ENCODE peak calls at places on chromosome 6, in ten cellular contexts. One of them, this sample, is unnamed. For H3K4me1, the result is how much of the 10 kb centered on the place peaks cover.

GRCh38 chr6:44500074-44500473 is 112.6 kb downstream of the CDC5L start:
- DNase-seq in tibial artery: no peak
- DNase-seq in ovary: no peak
- DNase-seq in CD8-positive, alpha-beta T cell: no peak
- DNase-seq in endodermal cell: no peak
- DNase-seq in H9: peak
- DNase-seq in GM23338: no peak
- DNase-seq in upper lobe of right lung: no peak
- DNase-seq in thoracic aorta: no peak
- DNase-seq in body of pancreas: no peak
- DNase-seq in this sample: no peak

GRCh38 chr6:85547719-85548118 is 45.9 kb downstream of the SNX14 start:
- DNase-seq in GM23338: no peak
- DNase-seq in upper lobe of right lung: no peak
- DNase-seq in ovary: no peak
- DNase-seq in tibial artery: no peak
- DNase-seq in body of pancreas: no peak
- DNase-seq in CD8-positive, alpha-beta T cell: no peak
- DNase-seq in endodermal cell: no peak
- DNase-seq in H9: no peak
- DNase-seq in thoracic aorta: no peak
- DNase-seq in this sample: no peak

GRCh38 chr6:92589970-92590369 is 829.4 kb downstream of the EPHA7 start:
- DNase-seq in H9: no peak
- DNase-seq in GM23338: no peak
- DNase-seq in tibial artery: no peak
- DNase-seq in endodermal cell: no peak
- DNase-seq in body of pancreas: no peak
- DNase-seq in upper lobe of right lung: no peak
- DNase-seq in ovary: no peak
- DNase-seq in CD8-positive, alpha-beta T cell: no peak
- DNase-seq in thoracic aorta: no peak
- DNase-seq in this sample: no peak

GRCh38 chr6:117960906-117961700 is 54.0 kb downstream of the SLC35F1 start:
- DNase-seq in thoracic aorta: no peak
- DNase-seq in GM23338: no peak
- DNase-seq in endodermal cell: no peak
- DNase-seq in CD8-positive, alpha-beta T cell: no peak
- DNase-seq in tibial artery: no peak
- DNase-seq in ovary: no peak
- DNase-seq in body of pancreas: no peak
- DNase-seq in H9: no peak
- DNase-seq in upper lobe of right lung: no peak
- DNase-seq in this sample: peak

GRCh38 chr6:110207652-110208051 is 27.4 kb downstream of the CDC40 start:
- DNase-seq in tibial artery: no peak
- DNase-seq in body of pancreas: no peak
- DNase-seq in GM23338: no peak
- DNase-seq in H9: no peak
- DNase-seq in endodermal cell: no peak
- DNase-seq in upper lobe of right lung: no peak
- DNase-seq in CD8-positive, alpha-beta T cell: no peak
- DNase-seq in ovary: no peak
- DNase-seq in thoracic aorta: no peak
- DNase-seq in this sample: no peak

GRCh38 chr6:101391772-101392560 is 1.5 kb upstream of the GRIK2 start:
- DNase-seq in GM23338: peak
- DNase-seq in CD8-positive, alpha-beta T cell: no peak
- DNase-seq in thoracic aorta: no peak
- DNase-seq in body of pancreas: no peak
- DNase-seq in upper lobe of right lung: no peak
- DNase-seq in tibial artery: no peak
- DNase-seq in ovary: no peak
- DNase-seq in endodermal cell: peak
- DNase-seq in H9: peak
- DNase-seq in this sample: no peak

GRCh38 chr6:170074435-170074834 is 216.4 kb downstream of the DLL1 start:
- DNase-seq in upper lobe of right lung: no peak
- DNase-seq in endodermal cell: peak
- DNase-seq in body of pancreas: peak
- DNase-seq in ovary: peak
- DNase-seq in CD8-positive, alpha-beta T cell: peak
- DNase-seq in thoracic aorta: no peak
- DNase-seq in H9: no peak
- DNase-seq in tibial artery: peak
- DNase-seq in GM23338: no peak
- DNase-seq in this sample: no peak

GRCh38 chr6:35049885-35050284 is 91.3 kb downstream of the TCP11 start:
- DNase-seq in GM23338: no peak
- DNase-seq in endodermal cell: no peak
- DNase-seq in H9: no peak
- DNase-seq in thoracic aorta: no peak
- DNase-seq in upper lobe of right lung: no peak
- DNase-seq in ovary: no peak
- DNase-seq in CD8-positive, alpha-beta T cell: no peak
- DNase-seq in tibial artery: peak
- DNase-seq in body of pancreas: no peak
- DNase-seq in this sample: no peak

GRCh38 chr6:156413156-156413555 is 364.0 kb upstream of the ARID1B start:
- DNase-seq in CD8-positive, alpha-beta T cell: no peak
- DNase-seq in thoracic aorta: no peak
- DNase-seq in tibial artery: no peak
- DNase-seq in GM23338: no peak
- DNase-seq in H9: no peak
- DNase-seq in ovary: no peak
- DNase-seq in upper lobe of right lung: no peak
- DNase-seq in body of pancreas: no peak
- DNase-seq in endodermal cell: no peak
- DNase-seq in this sample: no peak

GRCh38 chr6:27631614-27631925 is 158.7 kb upstream of the ZNF184 start:
- DNase-seq in body of pancreas: no peak
- DNase-seq in tibial artery: no peak
- DNase-seq in GM23338: no peak
- DNase-seq in endodermal cell: no peak
- DNase-seq in CD8-positive, alpha-beta T cell: no peak
- DNase-seq in upper lobe of right lung: no peak
- DNase-seq in thoracic aorta: no peak
- DNase-seq in ovary: no peak
- DNase-seq in H9: no peak
- DNase-seq in this sample: no peak

GRCh38 chr6:119145111-119145510 is 66.6 kb upstream of the FAM184A start:
- DNase-seq in body of pancreas: no peak
- DNase-seq in ovary: no peak
- DNase-seq in GM23338: no peak
- DNase-seq in CD8-positive, alpha-beta T cell: no peak
- DNase-seq in tibial artery: no peak
- DNase-seq in endodermal cell: no peak
- DNase-seq in H9: no peak
- DNase-seq in thoracic aorta: no peak
- DNase-seq in upper lobe of right lung: no peak
- DNase-seq in this sample: no peak

GRCh38 chr6:117483645-117484016 is 1.2 kb downstream of the DCBLD1 start:
- DNase-seq in tibial artery: no peak
- DNase-seq in upper lobe of right lung: no peak
- DNase-seq in ovary: no peak
- DNase-seq in H9: no peak
- DNase-seq in CD8-positive, alpha-beta T cell: no peak
- DNase-seq in endodermal cell: no peak
- DNase-seq in body of pancreas: no peak
- DNase-seq in GM23338: peak
- DNase-seq in thoracic aorta: no peak
- DNase-seq in this sample: no peak

GRCh38 chr6:89640804-89641203 is 2.3 kb upstream of the LYRM2 start:
- DNase-seq in CD8-positive, alpha-beta T cell: no peak
- DNase-seq in endodermal cell: no peak
- DNase-seq in H9: no peak
- DNase-seq in tibial artery: no peak
- DNase-seq in ovary: no peak
- DNase-seq in body of pancreas: no peak
- DNase-seq in thoracic aorta: no peak
- DNase-seq in GM23338: peak
- DNase-seq in upper lobe of right lung: no peak
- DNase-seq in this sample: peak

GRCh38 chr6:161429921-161430490 is 156.1 kb upstream of the AGPAT4 start:
- DNase-seq in GM23338: no peak
- DNase-seq in body of pancreas: no peak
- DNase-seq in ovary: no peak
- DNase-seq in endodermal cell: no peak
- DNase-seq in upper lobe of right lung: no peak
- DNase-seq in tibial artery: no peak
- DNase-seq in H9: no peak
- DNase-seq in thoracic aorta: no peak
- DNase-seq in CD8-positive, alpha-beta T cell: no peak
- DNase-seq in this sample: no peak

GRCh38 chr6:28651161-28651560 is 125.5 kb downstream of the GPX5 start:
- DNase-seq in tibial artery: no peak
- DNase-seq in body of pancreas: no peak
- DNase-seq in H9: no peak
- DNase-seq in ovary: no peak
- DNase-seq in CD8-positive, alpha-beta T cell: no peak
- DNase-seq in endodermal cell: no peak
- DNase-seq in upper lobe of right lung: no peak
- DNase-seq in GM23338: no peak
- DNase-seq in thoracic aorta: no peak
- DNase-seq in this sample: no peak

GRCh38 chr6:348860-349396 is 42.6 kb upstream of the IRF4 start:
- DNase-seq in thoracic aorta: no peak
- DNase-seq in ovary: no peak
- DNase-seq in CD8-positive, alpha-beta T cell: no peak
- DNase-seq in body of pancreas: no peak
- DNase-seq in endodermal cell: no peak
- DNase-seq in upper lobe of right lung: peak
- DNase-seq in GM23338: no peak
- DNase-seq in H9: no peak
- DNase-seq in tibial artery: peak
- DNase-seq in this sample: no peak

GRCh38 chr6:158808442-158808833 is 10.7 kb downstream of the EZR start:
- DNase-seq in tibial artery: no peak
- DNase-seq in body of pancreas: no peak
- DNase-seq in endodermal cell: peak
- DNase-seq in CD8-positive, alpha-beta T cell: no peak
- DNase-seq in ovary: no peak
- DNase-seq in upper lobe of right lung: no peak
- DNase-seq in H9: no peak
- DNase-seq in GM23338: no peak
- DNase-seq in thoracic aorta: no peak
- DNase-seq in this sample: no peak

GRCh38 chr6:32854376-32855178 is 585 bp downstream of the PSMB9 start:
- DNase-seq in H9: no peak
- DNase-seq in body of pancreas: peak
- DNase-seq in upper lobe of right lung: no peak
- DNase-seq in GM23338: peak
- DNase-seq in endodermal cell: no peak
- DNase-seq in CD8-positive, alpha-beta T cell: no peak
- DNase-seq in tibial artery: peak
- DNase-seq in thoracic aorta: no peak
- DNase-seq in ovary: peak
- DNase-seq in this sample: no peak

DNA sequence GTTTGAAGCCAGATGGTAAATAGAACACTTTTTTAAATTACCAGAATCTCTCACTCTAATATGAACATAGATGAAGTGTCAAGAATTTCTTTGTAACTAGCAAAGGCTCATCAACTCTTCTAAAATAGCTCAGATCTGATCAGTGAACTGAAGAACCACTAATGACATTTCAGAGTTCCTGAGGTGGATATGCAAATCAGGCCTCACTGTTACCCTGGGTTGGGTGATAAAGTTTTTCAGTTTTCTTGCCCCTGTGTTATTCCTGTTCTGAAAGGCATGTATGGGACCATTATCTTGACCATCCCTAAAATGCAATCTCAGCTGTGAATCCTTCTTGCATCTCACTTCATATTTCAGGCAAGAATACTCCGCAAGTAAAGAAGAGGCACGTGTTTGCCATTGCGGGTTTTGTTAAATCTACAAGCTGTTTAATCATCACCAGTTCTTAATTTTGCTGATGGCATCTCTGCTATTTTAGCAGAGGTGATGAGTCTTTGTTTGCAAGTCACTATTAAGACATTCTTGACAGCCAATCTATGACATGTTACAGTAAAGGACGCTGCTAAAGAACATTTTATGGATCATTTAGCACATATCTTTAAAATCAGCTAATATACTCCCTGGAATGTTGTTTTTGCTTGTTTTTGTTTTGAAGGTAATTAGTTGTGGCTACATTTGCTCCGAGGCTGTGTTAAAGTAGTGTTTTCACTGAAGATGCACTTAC is 47.9 kb downstream of the KHDC1L start:
- DNase-seq in endodermal cell: no peak
- DNase-seq in body of pancreas: no peak
- DNase-seq in CD8-positive, alpha-beta T cell: no peak
- DNase-seq in H9: no peak
- DNase-seq in thoracic aorta: no peak
- DNase-seq in ovary: no peak
- DNase-seq in GM23338: no peak
- DNase-seq in upper lobe of right lung: no peak
- DNase-seq in tibial artery: no peak
- DNase-seq in this sample: no peak
- H3K4me1 ChIP-seq in endodermal cell: under half
- H3K4me1 ChIP-seq in body of pancreas: under half
- H3K4me1 ChIP-seq in CD8-positive, alpha-beta T cell: under half
- H3K4me1 ChIP-seq in H9: under half
- H3K4me1 ChIP-seq in thoracic aorta: under half
- H3K4me1 ChIP-seq in ovary: under half
- H3K4me1 ChIP-seq in GM23338: under half
- H3K4me1 ChIP-seq in upper lobe of right lung: under half
- H3K4me1 ChIP-seq in tibial artery: under half
- H3K4me1 ChIP-seq in this sample: under half

GRCh38 chr6:73343164-73343563 is 10.9 kb downstream of the DPPA5 start:
- DNase-seq in tibial artery: no peak
- DNase-seq in H9: no peak
- DNase-seq in thoracic aorta: no peak
- DNase-seq in GM23338: no peak
- DNase-seq in CD8-positive, alpha-beta T cell: no peak
- DNase-seq in upper lobe of right lung: no peak
- DNase-seq in ovary: no peak
- DNase-seq in body of pancreas: no peak
- DNase-seq in endodermal cell: no peak
- DNase-seq in this sample: no peak
- TF ChIP-seq CTCF in tibial artery: no peak
- TF ChIP-seq CTCF in H9: no peak
- TF ChIP-seq CTCF in thoracic aorta: no peak
- TF ChIP-seq CTCF in GM23338: no peak
- TF ChIP-seq CTCF in CD8-positive, alpha-beta T cell: no peak
- TF ChIP-seq CTCF in upper lobe of right lung: no peak
- TF ChIP-seq CTCF in ovary: no peak
- TF ChIP-seq CTCF in body of pancreas: no peak
- TF ChIP-seq CTCF in endodermal cell: no peak
- TF ChIP-seq CTCF in this sample: no peak

GRCh38 chr6:113258771-113259170 is 598.4 kb upstream of the MARCKS start:
- DNase-seq in endodermal cell: no peak
- DNase-seq in upper lobe of right lung: no peak
- DNase-seq in body of pancreas: no peak
- DNase-seq in ovary: no peak
- DNase-seq in CD8-positive, alpha-beta T cell: no peak
- DNase-seq in thoracic aorta: no peak
- DNase-seq in tibial artery: no peak
- DNase-seq in H9: no peak
- DNase-seq in GM23338: no peak
- DNase-seq in this sample: no peak
- H3K27ac ChIP-seq in endodermal cell: no peak
- H3K27ac ChIP-seq in upper lobe of right lung: no peak
- H3K27ac ChIP-seq in body of pancreas: no peak
- H3K27ac ChIP-seq in ovary: no peak
- H3K27ac ChIP-seq in CD8-positive, alpha-beta T cell: no peak
- H3K27ac ChIP-seq in thoracic aorta: no peak
- H3K27ac ChIP-seq in tibial artery: no peak
- H3K27ac ChIP-seq in H9: no peak
- H3K27ac ChIP-seq in GM23338: no peak
- H3K27ac ChIP-seq in this sample: no peak

GRCh38 chr6:36914227-36914794 is 28.6 kb downstream of the C6orf89 start:
- DNase-seq in CD8-positive, alpha-beta T cell: no peak
- DNase-seq in H9: peak
- DNase-seq in body of pancreas: peak
- DNase-seq in endodermal cell: peak
- DNase-seq in upper lobe of right lung: no peak
- DNase-seq in GM23338: peak
- DNase-seq in tibial artery: no peak
- DNase-seq in ovary: no peak
- DNase-seq in thoracic aorta: no peak
- DNase-seq in this sample: peak
- H3K4me1 ChIP-seq in CD8-positive, alpha-beta T cell: under half
- H3K4me1 ChIP-seq in H9: under half
- H3K4me1 ChIP-seq in body of pancreas: under half
- H3K4me1 ChIP-seq in endodermal cell: under half
- H3K4me1 ChIP-seq in upper lobe of right lung: under half
- H3K4me1 ChIP-seq in GM23338: under half
- H3K4me1 ChIP-seq in tibial artery: under half
- H3K4me1 ChIP-seq in ovary: under half
- H3K4me1 ChIP-seq in thoracic aorta: under half
- H3K4me1 ChIP-seq in this sample: under half

This sample was measured in foreskin keratinocyte.